ENCODE peak calls at places on chromosome 14, in five cellular contexts. One of them, this sample, is unnamed.

GRCh38 chr14:101475468-101476257 is 85.6 kb upstream of the DIO3 start:
- DNase-seq in D341Med: peak
- DNase-seq in anterior cingulate cortex: no peak
- DNase-seq in cerebellum: no peak
- DNase-seq in fibroblast of villous mesenchyme: peak
- DNase-seq in this sample: no peak

GRCh38 chr14:88669346-88669745 is 106.5 kb downstream of the ZC3H14 start:
- DNase-seq in anterior cingulate cortex: no peak
- DNase-seq in fibroblast of villous mesenchyme: no peak
- DNase-seq in D341Med: no peak
- DNase-seq in cerebellum: no peak
- DNase-seq in this sample: no peak

GRCh38 chr14:26392498-26392897 is 205.3 kb downstream of the NOVA1 start:
- DNase-seq in cerebellum: no peak
- DNase-seq in D341Med: no peak
- DNase-seq in fibroblast of villous mesenchyme: no peak
- DNase-seq in anterior cingulate cortex: no peak
- DNase-seq in this sample: no peak

GRCh38 chr14:89276424-89276975 is 140.5 kb downstream of the FOXN3 start:
- DNase-seq in cerebellum: no peak
- DNase-seq in D341Med: no peak
- DNase-seq in fibroblast of villous mesenchyme: peak
- DNase-seq in anterior cingulate cortex: no peak
- DNase-seq in this sample: no peak

GRCh38 chr14:53767566-53767965 is 189.1 kb downstream of the BMP4 start:
- DNase-seq in fibroblast of villous mesenchyme: peak
- DNase-seq in D341Med: no peak
- DNase-seq in anterior cingulate cortex: no peak
- DNase-seq in cerebellum: no peak
- DNase-seq in this sample: no peak

GRCh38 chr14:73472182-73473114 is 14.1 kb upstream of the NUMB start:
- DNase-seq in cerebellum: peak
- DNase-seq in anterior cingulate cortex: no peak
- DNase-seq in fibroblast of villous mesenchyme: peak
- DNase-seq in D341Med: peak
- DNase-seq in this sample: peak

GRCh38 chr14:91327201-91327600 is 82.7 kb upstream of the GPR68 start:
- DNase-seq in D341Med: no peak
- DNase-seq in fibroblast of villous mesenchyme: no peak
- DNase-seq in cerebellum: peak
- DNase-seq in anterior cingulate cortex: no peak
- DNase-seq in this sample: no peak

GRCh38 chr14:98136019-98136418 is 1136.0 kb downstream of the BCL11B start:
- DNase-seq in fibroblast of villous mesenchyme: no peak
- DNase-seq in anterior cingulate cortex: no peak
- DNase-seq in cerebellum: no peak
- DNase-seq in D341Med: no peak
- DNase-seq in this sample: no peak

GRCh38 chr14:105229099-105229655 is 19.2 kb upstream of the BTBD6 start:
- DNase-seq in D341Med: no peak
- DNase-seq in fibroblast of villous mesenchyme: no peak
- DNase-seq in anterior cingulate cortex: no peak
- DNase-seq in cerebellum: no peak
- DNase-seq in this sample: no peak

GRCh38 chr14:52063107-52063506 is 5.8 kb downstream of the NID2 start:
- DNase-seq in cerebellum: no peak
- DNase-seq in fibroblast of villous mesenchyme: no peak
- DNase-seq in anterior cingulate cortex: no peak
- DNase-seq in D341Med: no peak
- DNase-seq in this sample: no peak

GRCh38 chr14:55373784-55374725 is 37.6 kb downstream of the ATG14 start:
- DNase-seq in anterior cingulate cortex: no peak
- DNase-seq in D341Med: no peak
- DNase-seq in cerebellum: no peak
- DNase-seq in fibroblast of villous mesenchyme: peak
- DNase-seq in this sample: no peak

GRCh38 chr14:24365600-24366374 is 2.2 kb upstream of the NFATC4 start:
- DNase-seq in D341Med: peak
- DNase-seq in fibroblast of villous mesenchyme: peak
- DNase-seq in cerebellum: peak
- DNase-seq in anterior cingulate cortex: peak
- DNase-seq in this sample: peak

GRCh38 chr14:67934087-67934486 is 114.5 kb downstream of the RAD51B start:
- DNase-seq in cerebellum: peak
- DNase-seq in fibroblast of villous mesenchyme: peak
- DNase-seq in D341Med: peak
- DNase-seq in anterior cingulate cortex: no peak
- DNase-seq in this sample: peak

GRCh38 chr14:77003960-77004710 is 24.4 kb downstream of the IRF2BPL start:
- DNase-seq in D341Med: no peak
- DNase-seq in fibroblast of villous mesenchyme: peak
- DNase-seq in anterior cingulate cortex: no peak
- DNase-seq in cerebellum: no peak
- DNase-seq in this sample: no peak

GRCh38 chr14:53151867-53152626 is 1.1 kb downstream of the DDHD1 start:
- DNase-seq in anterior cingulate cortex: peak
- DNase-seq in fibroblast of villous mesenchyme: peak
- DNase-seq in cerebellum: peak
- DNase-seq in D341Med: peak
- DNase-seq in this sample: peak

GRCh38 chr14:73455294-73455693 is 3.1 kb downstream of the NUMB start:
- DNase-seq in D341Med: no peak
- DNase-seq in fibroblast of villous mesenchyme: no peak
- DNase-seq in cerebellum: no peak
- DNase-seq in anterior cingulate cortex: no peak
- DNase-seq in this sample: no peak

GRCh38 chr14:96037891-96038557 is 1.1 kb upstream of the C14orf132 start:
- DNase-seq in anterior cingulate cortex: no peak
- DNase-seq in D341Med: peak
- DNase-seq in cerebellum: no peak
- DNase-seq in fibroblast of villous mesenchyme: peak
- DNase-seq in this sample: peak

GRCh38 chr14:92646952-92647461 is 101.4 kb downstream of the LGMN start:
- DNase-seq in fibroblast of villous mesenchyme: peak
- DNase-seq in anterior cingulate cortex: no peak
- DNase-seq in D341Med: no peak
- DNase-seq in cerebellum: no peak
- DNase-seq in this sample: no peak

GRCh38 chr14:80356413-80356812 is 145.1 kb upstream of the DIO2 start:
- DNase-seq in D341Med: no peak
- DNase-seq in cerebellum: no peak
- DNase-seq in fibroblast of villous mesenchyme: peak
- DNase-seq in anterior cingulate cortex: no peak
- DNase-seq in this sample: no peak

GRCh38 chr14:21525571-21525970 is 575 bp downstream of the SALL2 start:
- DNase-seq in cerebellum: peak
- DNase-seq in anterior cingulate cortex: peak
- DNase-seq in D341Med: no peak
- DNase-seq in fibroblast of villous mesenchyme: no peak
- DNase-seq in this sample: peak

GRCh38 chr14:21631084-21631483 is 3.7 kb downstream of the OR10G2 start:
- DNase-seq in fibroblast of villous mesenchyme: no peak
- DNase-seq in cerebellum: no peak
- DNase-seq in anterior cingulate cortex: no peak
- DNase-seq in D341Med: no peak
- DNase-seq in this sample: no peak

GRCh38 chr14:68828728-68829127 is 35.9 kb upstream of the ZFP36L1 start:
- DNase-seq in D341Med: no peak
- DNase-seq in cerebellum: no peak
- DNase-seq in fibroblast of villous mesenchyme: no peak
- DNase-seq in anterior cingulate cortex: no peak
- DNase-seq in this sample: no peak

GRCh38 chr14:20907214-20907613 is 16.0 kb downstream of the RNASE3 start:
- DNase-seq in D341Med: no peak
- DNase-seq in cerebellum: no peak
- DNase-seq in fibroblast of villous mesenchyme: no peak
- DNase-seq in anterior cingulate cortex: no peak
- DNase-seq in this sample: no peak

GRCh38 chr14:61140872-61141271 is 140.3 kb downstream of the TMEM30B start:
- DNase-seq in fibroblast of villous mesenchyme: peak
- DNase-seq in D341Med: no peak
- DNase-seq in cerebellum: no peak
- DNase-seq in anterior cingulate cortex: no peak
- DNase-seq in this sample: no peak

This sample was measured in HEK293T.